ENCODE peak calls at places on chromosome 2, in four cellular contexts. One of them, this sample, is unnamed.

GRCh38 chr2:1727796-1728474 is 16.4 kb downstream of the PXDN start:
- DNase-seq in amygdala: no peak
- DNase-seq in B cell: no peak
- DNase-seq in lower leg skin: no peak
- DNase-seq in this sample: no peak

GRCh38 chr2:188598551-188598950 is 306.9 kb downstream of the GULP1 start:
- DNase-seq in amygdala: no peak
- DNase-seq in lower leg skin: no peak
- DNase-seq in B cell: no peak
- DNase-seq in this sample: no peak

GRCh38 chr2:45123521-45124191 is 114.4 kb upstream of the SIX2 start:
- DNase-seq in B cell: no peak
- DNase-seq in amygdala: no peak
- DNase-seq in lower leg skin: no peak
- DNase-seq in this sample: no peak

GRCh38 chr2:68992933-68993332 is 18.5 kb downstream of the GKN1 start:
- DNase-seq in amygdala: no peak
- DNase-seq in B cell: no peak
- DNase-seq in lower leg skin: no peak
- DNase-seq in this sample: no peak

GRCh38 chr2:29238497-29238896 is 123.3 kb downstream of the CLIP4 start:
- DNase-seq in amygdala: no peak
- DNase-seq in lower leg skin: no peak
- DNase-seq in B cell: no peak
- DNase-seq in this sample: peak; percentile 61

GRCh38 chr2:127293386-127293757 is 572 bp downstream of the ERCC3 start:
- DNase-seq in lower leg skin: no peak
- DNase-seq in amygdala: no peak
- DNase-seq in B cell: no peak
- DNase-seq in this sample: no peak

GRCh38 chr2:207008105-207008990 is 69.0 kb downstream of the CPO start:
- DNase-seq in lower leg skin: no peak
- DNase-seq in B cell: no peak
- DNase-seq in amygdala: no peak
- DNase-seq in this sample: no peak

GRCh38 chr2:53668624-53669026 is 99.0 kb upstream of the CHAC2 start:
- DNase-seq in amygdala: no peak
- DNase-seq in B cell: no peak
- DNase-seq in lower leg skin: no peak
- DNase-seq in this sample: no peak

GRCh38 chr2:98763209-98763951 is 32.4 kb upstream of the MGAT4A start:
- DNase-seq in lower leg skin: no peak
- DNase-seq in amygdala: no peak
- DNase-seq in B cell: no peak
- DNase-seq in this sample: no peak

GRCh38 chr2:159119652-159120257 is 151.3 kb downstream of the TANC1 start:
- DNase-seq in lower leg skin: no peak
- DNase-seq in amygdala: no peak
- DNase-seq in B cell: no peak
- DNase-seq in this sample: no peak

GRCh38 chr2:237304763-237305514 is 109.0 kb downstream of the COL6A3 start:
- DNase-seq in B cell: no peak
- DNase-seq in amygdala: no peak
- DNase-seq in lower leg skin: no peak
- DNase-seq in this sample: no peak

GRCh38 chr2:165899311-165899710 is 54.3 kb downstream of the TTC21B start:
- DNase-seq in lower leg skin: no peak
- DNase-seq in amygdala: no peak
- DNase-seq in B cell: no peak
- DNase-seq in this sample: no peak

GRCh38 chr2:39851691-39852110 is 72.6 kb upstream of the THUMPD2 start:
- DNase-seq in B cell: no peak
- DNase-seq in lower leg skin: no peak
- DNase-seq in amygdala: no peak
- DNase-seq in this sample: peak; percentile 30

GRCh38 chr2:217168396-217168795 is 308.5 kb upstream of the TNP1 start:
- DNase-seq in amygdala: no peak
- DNase-seq in lower leg skin: no peak
- DNase-seq in B cell: no peak
- DNase-seq in this sample: no peak

GRCh38 chr2:73862987-73863386 is 29.8 kb upstream of the ACTG2 start:
- DNase-seq in B cell: no peak
- DNase-seq in lower leg skin: no peak
- DNase-seq in amygdala: no peak
- DNase-seq in this sample: no peak

GRCh38 chr2:85797959-85798358 is 44.2 kb downstream of the ATOH8 start:
- DNase-seq in lower leg skin: no peak
- DNase-seq in amygdala: no peak
- DNase-seq in B cell: no peak
- DNase-seq in this sample: no peak

GRCh38 chr2:239902749-239903201 is 122.4 kb downstream of the NDUFA10 start:
- DNase-seq in lower leg skin: no peak
- DNase-seq in B cell: no peak
- DNase-seq in amygdala: no peak
- DNase-seq in this sample: no peak

GRCh38 chr2:109229094-109229675 is 100.2 kb downstream of the SH3RF3 start:
- DNase-seq in amygdala: no peak
- DNase-seq in B cell: no peak
- DNase-seq in lower leg skin: no peak
- DNase-seq in this sample: no peak

GRCh38 chr2:218834685-218835084 is 3.1 kb upstream of the PRKAG3 start:
- DNase-seq in amygdala: no peak
- DNase-seq in lower leg skin: no peak
- DNase-seq in B cell: no peak
- DNase-seq in this sample: no peak

GRCh38 chr2:130328710-130329109 is 14.0 kb upstream of the IMP4 start:
- DNase-seq in B cell: no peak
- DNase-seq in amygdala: no peak
- DNase-seq in lower leg skin: no peak
- DNase-seq in this sample: no peak

GRCh38 chr2:187091664-187092063 is 242.7 kb upstream of the ZSWIM2 start:
- DNase-seq in lower leg skin: no peak
- DNase-seq in B cell: no peak
- DNase-seq in amygdala: no peak
- DNase-seq in this sample: no peak

GRCh38 chr2:196166876-196167275 is 4.5 kb downstream of the STK17B start:
- DNase-seq in lower leg skin: no peak
- DNase-seq in B cell: no peak
- DNase-seq in amygdala: no peak
- DNase-seq in this sample: no peak

GRCh38 chr2:2868065-2868464 is 509.6 kb downstream of the EIPR1 start:
- DNase-seq in lower leg skin: no peak
- DNase-seq in B cell: no peak
- DNase-seq in amygdala: no peak
- DNase-seq in this sample: no peak

GRCh38 chr2:146853741-146854444 is 990.9 kb upstream of the ACVR2A start:
- DNase-seq in B cell: no peak
- DNase-seq in lower leg skin: no peak
- DNase-seq in amygdala: no peak
- DNase-seq in this sample: no peak

This sample was measured in GM13976.